ENCODE peak calls at places on chromosomes 3 and 15, in ten cellular contexts. W, M, K, G, X, J, Z, D, P and U are unnamed samples.

GRCh38 chr3:42159706-42160472 is 68.7 kb downstream of the TRAK1 start:
- DNase-seq in W (peak; percentile 86), M (no peak), K (no peak), G (no peak), X (peak; percentile 86), J (no peak), Z (peak; percentile 93), D (peak; percentile 33), P (peak; percentile 68), U (peak; percentile 77)

GRCh38 chr3:181568693-181569092 is 143.0 kb upstream of the SOX2 start:
- DNase-seq in W (no peak), M (no peak), K (no peak), G (no peak), X (no peak), J (no peak), Z (no peak), D (no peak), P (no peak), U (no peak)

GRCh38 chr3:127637546-127637945 is 8.6 kb downstream of the PODXL2 start:
- DNase-seq in W (no peak), M (no peak), K (no peak), G (no peak), X (no peak), J (no peak), Z (no peak), D (no peak), P (no peak), U (no peak)

GRCh38 chr3:59641169-59641914 is 591.5 kb upstream of the CFAP20DC start:
- DNase-seq in W (no peak), M (no peak), K (no peak), G (no peak), X (no peak), J (peak; percentile 9), Z (no peak), D (peak; percentile 37), P (no peak), U (peak; percentile 69)

GRCh38 chr3:155076888-155077287 is 3.2 kb upstream of the MME start:
- DNase-seq in W (no peak), M (no peak), K (no peak), G (no peak), X (no peak), J (peak; percentile 52), Z (no peak), D (no peak), P (no peak), U (no peak)

GRCh38 chr3:100650651-100651611 is 41.5 kb downstream of the ADGRG7 start:
- DNase-seq in W (no peak), M (no peak), K (no peak), G (no peak), X (no peak), J (peak; percentile 54), Z (peak; percentile 12), D (peak; percentile 14), P (no peak), U (no peak)

GRCh38 chr3:4474683-4475490 is 7.8 kb upstream of the SUMF1 start:
- DNase-seq in W (no peak), M (no peak), K (no peak), G (no peak), X (no peak), J (peak; percentile 69), Z (no peak), D (peak; percentile 36), P (no peak), U (peak; percentile 56)

GRCh38 chr3:12138044-12138443 is 20.7 kb downstream of the TIMP4 start:
- DNase-seq in W (no peak), M (no peak), K (no peak), G (no peak), X (no peak), J (peak; percentile 24), Z (peak; percentile 20), D (peak; percentile 37), P (peak; percentile 1), U (peak; percentile 61)

GRCh38 chr3:51384145-51384729 is 854 bp upstream of the MANF start:
- DNase-seq in W (peak; percentile 63), M (no peak), K (peak; percentile 14), G (no peak), X (no peak), J (no peak), Z (peak; percentile 84), D (peak; percentile 45), P (no peak), U (peak; percentile 77)

GRCh38 chr3:136070953-136071949 is 105.7 kb downstream of the PPP2R3A start:
- DNase-seq in W (peak; percentile 5), M (no peak), K (no peak), G (no peak), X (no peak), J (peak; percentile 27), Z (no peak), D (peak; percentile 9), P (no peak), U (peak; percentile 25)

GRCh38 chr15:25739687-25740121 is 123.4 kb downstream of the ATP10A start:
- DNase-seq in W (peak; percentile 36), M (peak; percentile 81), K (peak; percentile 8), G (no peak), X (no peak), J (peak; percentile 64), Z (peak; percentile 74), D (peak; percentile 53), P (no peak), U (peak; percentile 58)